ENCODE peak calls at places on chromosomes 2 and 18, in five cellular contexts. Q, J, E, P and H are unnamed samples. For H3K36me3, the result is how much of the 10 kb centered on the place peaks cover.

GRCh38 chr18:79439201-79440023 is 43.7 kb downstream of the NFATC1 start:
- DNase-seq in Q (peak), J (no peak), E (peak), P (no peak), H (peak)

GRCh38 chr2:178152033-178152432 is 39.8 kb downstream of the RBM45 start:
- DNase-seq in Q (no peak), J (no peak), E (no peak), P (no peak), H (no peak)

GRCh38 chr2:127358044-127358443 is 29.7 kb downstream of the MAP3K2 start:
- DNase-seq in Q (peak), J (no peak), E (peak), P (no peak), H (no peak)

GRCh38 chr2:156601840-156602551 is 165.8 kb downstream of the GPD2 start:
- DNase-seq in Q (no peak), J (no peak), E (no peak), P (no peak), H (no peak)

GRCh38 chr2:195595825-195596224 is 61.2 kb upstream of the SLC39A10 start:
- DNase-seq in Q (no peak), J (no peak), E (no peak), P (no peak), H (no peak)

GRCh38 chr2:52710810-52711618 is 1056.6 kb upstream of the CHAC2 start:
- DNase-seq in Q (no peak), J (no peak), E (no peak), P (no peak), H (no peak)

GRCh38 chr2:42047488-42048317 is at the start of gene PKDCC:
- DNase-seq in Q (peak), J (no peak), E (peak), P (peak), H (no peak)

GRCh38 chr18:2570772-2571199 is 519 bp downstream of the METTL4 start:
- DNase-seq in Q (peak), J (no peak), E (peak), P (peak), H (no peak)

GRCh38 chr2:12881952-12882351 is 165.2 kb downstream of the TRIB2 start:
- DNase-seq in Q (no peak), J (no peak), E (no peak), P (no peak), H (no peak)

GRCh38 chr18:64717026-64717425 is 568.1 kb upstream of the LINC00305 start:
- DNase-seq in Q (no peak), J (no peak), E (no peak), P (no peak), H (no peak)

GRCh38 chr18:74652392-74652988 is 54.8 kb downstream of the ZNF407 start:
- DNase-seq in Q (peak), J (no peak), E (peak), P (no peak), H (no peak)

GRCh38 chr2:17148298-17149228 is 369.7 kb downstream of the RAD51AP2 start:
- DNase-seq in Q (peak), J (no peak), E (no peak), P (no peak), H (no peak)

GRCh38 chr18:48781041-48781989 is 169.4 kb downstream of the SMAD7 start:
- DNase-seq in Q (peak), J (no peak), E (peak), P (peak), H (no peak)

GRCh38 chr2:99727199-99727598 is 237.4 kb upstream of the REV1 start:
- DNase-seq in Q (no peak), J (no peak), E (peak), P (no peak), H (no peak)

GRCh38 chr2:42935692-42936631 is 143.6 kb upstream of the HAAO start:
- DNase-seq in Q (no peak), J (no peak), E (no peak), P (no peak), H (no peak)

GRCh38 chr2:8524388-8524787 is 157.5 kb upstream of the ID2 start:
- DNase-seq in Q (no peak), J (no peak), E (no peak), P (no peak), H (no peak)

GRCh38 chr2:152613235-152613634 is 104.0 kb downstream of the PRPF40A start:
- DNase-seq in Q (peak), J (no peak), E (no peak), P (no peak), H (no peak)

GRCh38 chr18:59079264-59079972 is 60.3 kb upstream of the SEC11C start:
- DNase-seq in Q (no peak), J (no peak), E (no peak), P (no peak), H (no peak)

GRCh38 chr2:7904319-7904718 is 777.5 kb upstream of the ID2 start:
- DNase-seq in Q (no peak), J (no peak), E (no peak), P (no peak), H (no peak)

GRCh38 chr2:70643715-70644114 is 90.1 kb upstream of the TGFA start:
- DNase-seq in Q (no peak), J (no peak), E (no peak), P (peak), H (no peak)

GRCh38 chr2:145546091-145546490 is 1026.2 kb upstream of the ZEB2 start:
- DNase-seq in Q (peak), J (no peak), E (no peak), P (no peak), H (no peak)

GRCh38 chr18:13576598-13576997 is 149.8 kb downstream of the FAM210A start:
- DNase-seq in Q (no peak), J (no peak), E (no peak), P (no peak), H (no peak)

DNA sequence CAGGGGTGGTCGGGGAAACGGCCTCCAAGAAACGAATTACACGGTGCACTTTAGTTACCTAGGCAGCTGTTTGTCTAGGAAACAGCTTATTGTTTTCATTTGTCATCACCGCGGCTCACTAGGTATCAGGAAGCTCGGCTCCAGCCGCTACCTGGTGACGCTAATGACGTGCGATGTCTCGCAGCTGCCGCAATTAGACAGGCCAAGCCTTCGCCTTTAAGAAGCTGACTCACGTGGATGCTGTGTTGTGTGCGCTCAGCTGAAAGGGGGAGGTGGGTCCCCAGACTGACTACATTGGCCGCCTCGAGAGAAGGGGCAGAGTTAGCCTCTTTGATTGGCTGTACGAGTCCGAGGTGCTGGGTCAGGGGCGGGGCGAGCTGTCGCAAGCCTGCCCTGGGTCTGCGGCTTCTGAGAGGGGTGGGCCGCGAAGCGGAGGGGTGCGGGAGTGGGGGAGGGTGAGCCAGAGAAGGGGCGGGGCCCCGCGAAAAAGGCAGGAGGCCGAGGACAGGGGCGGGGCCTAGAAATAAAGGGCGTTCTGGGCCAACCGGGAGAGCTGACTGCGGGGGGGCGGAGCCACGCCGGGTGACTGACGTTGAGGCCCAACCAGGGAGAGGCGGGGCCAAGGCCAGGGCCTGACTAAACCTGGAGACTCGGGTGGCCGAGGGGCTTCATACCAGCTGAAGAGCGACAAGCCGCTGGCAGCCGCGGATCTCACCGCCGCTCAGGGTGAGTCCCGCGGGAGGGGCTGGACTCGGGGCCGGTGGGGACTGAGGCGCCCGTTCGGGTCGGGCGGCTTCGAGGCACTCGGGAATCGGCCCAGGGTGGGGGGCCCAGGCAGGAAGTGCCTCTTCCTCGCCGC is at the start of gene YPEL5:
- DNase-seq in Q (peak), J (peak), E (peak), P (peak), H (peak)
- TF ChIP-seq CTCF in Q (no peak), J (no peak), E (no peak), P (no peak), H (no peak)

GRCh38 chr2:15746354-15747171 is 154.9 kb downstream of the DDX1 start:
- DNase-seq in Q (no peak), J (no peak), E (no peak), P (no peak), H (no peak)

GRCh38 chr2:15749460-15750432 is 158.1 kb downstream of the DDX1 start:
- DNase-seq in Q (peak), J (no peak), E (peak), P (no peak), H (no peak)

GRCh38 chr2:15748736-15749323 is 157.2 kb downstream of the DDX1 start:
- DNase-seq in Q (no peak), J (no peak), E (no peak), P (peak), H (no peak)

GRCh38 chr2:15747172-15747550 is 155.5 kb downstream of the DDX1 start:
- DNase-seq in Q (no peak), J (no peak), E (no peak), P (no peak), H (no peak)

GRCh38 chr2:15747698-15748471 is 156.2 kb downstream of the DDX1 start:
- DNase-seq in Q (peak), J (no peak), E (no peak), P (no peak), H (no peak)
- H3K4me3 ChIP-seq in Q (no peak), J (no peak), E (no peak), P (no peak), H (no peak)

GRCh38 chr2:135913726-135914365 is 37.6 kb upstream of the MCM6 start:
- DNase-seq in Q (peak), J (no peak), E (peak), P (no peak), H (no peak)

GRCh38 chr2:135904590-135904989 is 28.3 kb upstream of the MCM6 start:
- DNase-seq in Q (peak), J (no peak), E (peak), P (no peak), H (peak)

GRCh38 chr2:135914485-135914884 is 38.2 kb upstream of the MCM6 start:
- DNase-seq in Q (no peak), J (no peak), E (no peak), P (no peak), H (no peak)

GRCh38 chr2:135905679-135906078 is 29.4 kb upstream of the MCM6 start:
- DNase-seq in Q (no peak), J (no peak), E (no peak), P (no peak), H (no peak)

GRCh38 chr2:135909976-135910375 is 33.7 kb upstream of the MCM6 start:
- DNase-seq in Q (peak), J (no peak), E (peak), P (no peak), H (no peak)
- H3K36me3 ChIP-seq in Q (under half), J (under half), E (under half), P (under half), H (under half)

GRCh38 chr2:11589316-11589940 is 55.6 kb downstream of the GREB1 start:
- DNase-seq in Q (no peak), J (no peak), E (no peak), P (no peak), H (no peak)
- TF ChIP-seq CTCF in Q (no peak), J (no peak), E (no peak), P (no peak), H (no peak)